ENCODE peak calls at places on chromosomes 2 and 18, in five cellular contexts. I is ureter, F is OCI-LY7, H is choroid plexus epithelial cell, X is ACHN. Y is an unnamed sample.

GRCh38 chr18:74944676-74945075 is 264.3 kb downstream of the PTGR3 start:
- DNase-seq in I (no peak), X (no peak), H (no peak), F (no peak), Y (no peak)

GRCh38 chr2:216408426-216409315 is 3.6 kb upstream of the SMARCAL1 start:
- DNase-seq in X (no peak), I (no peak), F (peak), H (no peak), Y (peak)

GRCh38 chr2:120922571-120923332 is 187.1 kb downstream of the GLI2 start:
- DNase-seq in H (no peak), I (no peak), X (no peak), F (no peak), Y (no peak)

GRCh38 chr18:12422936-12423335 is 15.2 kb downstream of the PRELID3A start:
- DNase-seq in I (no peak), F (peak), H (no peak), X (peak), Y (no peak)

GRCh38 chr2:16425462-16426336 is 239.9 kb downstream of the CYRIA start:
- DNase-seq in I (no peak), X (no peak), H (no peak), F (no peak), Y (no peak)

GRCh38 chr2:185145316-185146121 is 547.2 kb downstream of the ZNF804A start:
- DNase-seq in F (no peak), I (no peak), H (no peak), X (no peak), Y (no peak)

GRCh38 chr2:177989029-177989885 is 83.3 kb downstream of the PDE11A start:
- DNase-seq in F (no peak), H (peak), I (no peak), X (peak), Y (no peak)

GRCh38 chr2:64699712-64700111 is 46.0 kb upstream of the SERTAD2 start:
- DNase-seq in I (no peak), H (no peak), F (no peak), X (peak), Y (no peak)

GRCh38 chr2:224271854-224272620 is 129.9 kb downstream of the FAM124B start:
- DNase-seq in H (no peak), I (no peak), F (no peak), X (no peak), Y (no peak)

GRCh38 chr2:219701847-219702634 is 74.6 kb downstream of the SLC4A3 start:
- DNase-seq in F (no peak), H (no peak), I (no peak), X (no peak), Y (no peak)

GRCh38 chr2:12504443-12504842 is 212.3 kb upstream of the TRIB2 start:
- DNase-seq in X (no peak), F (no peak), I (no peak), H (peak), Y (no peak)

GRCh38 chr2:238370482-238371372 is 50.4 kb downstream of the TRAF3IP1 start:
- DNase-seq in F (peak), X (peak), I (peak), H (peak), Y (peak)

GRCh38 chr2:151049746-151050145 is 211.9 kb downstream of the RBM43 start:
- DNase-seq in H (peak), I (no peak), F (no peak), X (peak), Y (no peak)

GRCh38 chr18:68865503-68865902 is 67.6 kb downstream of the CCDC102B start:
- DNase-seq in I (no peak), H (no peak), X (no peak), F (no peak), Y (no peak)